ENCODE peak calls at places on chromosomes 5 and 9, in seven cellular contexts. N is right atrium auricular region; C is CD8-positive, alpha-beta memory T cell; T is WERI-Rb-1; J is AG04450; Y is right lobe of liver; U is ovary. B is an unnamed sample. For H3K27me3, the result is how much of the 10 kb centered on the place peaks cover.

GRCh38 chr5:51397996-51398395 is 14.7 kb downstream of the ISL1 start:
- DNase-seq in Y (no peak), U (no peak), T (no peak), J (no peak), N (no peak), C (no peak), B (no peak)

GRCh38 chr9:32839486-32839885 is 56.1 kb downstream of the TMEM215 start:
- DNase-seq in C (no peak), N (no peak), T (no peak), Y (no peak), J (no peak), U (no peak), B (no peak)

GRCh38 chr5:169695919-169696490 is 58.9 kb downstream of the DOCK2 start:
- DNase-seq in J (peak), Y (no peak), T (no peak), U (no peak), N (no peak), C (no peak), B (no peak)

GRCh38 chr5:179731791-179732411 is 721 bp upstream of the MAML1 start:
- DNase-seq in T (peak), Y (peak), U (peak), J (peak), N (peak), C (no peak), B (no peak)

GRCh38 chr9:87336914-87337333 is 160.7 kb upstream of the DAPK1 start:
- DNase-seq in J (peak), U (peak), N (no peak), C (no peak), Y (no peak), T (peak), B (no peak)

GRCh38 chr9:88387733-88388202 is 476 bp upstream of the SPIN1 start:
- DNase-seq in Y (peak), T (no peak), J (no peak), C (no peak), U (peak), N (peak), B (no peak)

GRCh38 chr5:173310861-173311515 is 17.2 kb downstream of the STC2 start:
- DNase-seq in C (no peak), T (no peak), J (no peak), Y (no peak), U (peak), N (no peak), B (no peak)

GRCh38 chr5:68344447-68345111 is 129.0 kb downstream of the PIK3R1 start:
- DNase-seq in T (no peak), N (no peak), U (no peak), Y (no peak), J (no peak), C (no peak), B (no peak)

GRCh38 chr9:126153382-126153781 is 173.2 kb upstream of the MVB12B start:
- DNase-seq in U (no peak), C (no peak), J (no peak), N (no peak), T (no peak), Y (no peak), B (no peak)

GRCh38 chr9:107274953-107275422 is 8.1 kb upstream of the RAD23B start:
- DNase-seq in U (no peak), T (no peak), Y (no peak), J (peak), N (no peak), C (no peak), B (no peak)

DNA sequence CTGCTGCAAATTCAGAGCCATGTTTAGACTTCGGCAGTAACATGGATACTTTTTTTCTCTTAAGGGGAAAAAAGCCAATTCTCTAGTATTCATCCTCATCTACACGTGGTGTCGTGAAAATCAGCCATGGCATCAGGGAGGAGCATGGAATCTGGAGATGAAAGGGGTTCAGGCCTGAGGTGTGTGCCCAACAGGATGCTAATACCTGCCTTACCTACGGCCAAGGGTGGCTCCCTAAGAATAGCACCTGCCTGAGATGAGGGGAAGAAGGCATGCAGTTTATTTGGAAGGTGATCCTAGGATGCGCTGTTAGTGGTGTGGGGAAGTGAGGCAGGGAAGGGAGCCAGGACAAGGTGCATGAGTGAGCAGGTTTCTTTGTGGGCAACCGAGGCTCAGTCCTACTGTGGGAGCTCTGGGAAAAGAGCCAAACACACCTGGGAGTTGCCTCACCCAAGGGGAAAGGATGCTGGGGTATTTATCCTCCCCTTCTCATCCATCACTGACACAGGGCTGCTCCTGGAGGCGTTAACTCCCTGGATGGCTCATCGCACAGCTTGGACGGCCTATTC is 146.9 kb upstream of the TBC1D2 start:
- DNase-seq in J (no peak), N (no peak), C (no peak), U (no peak), T (peak), Y (no peak), B (no peak)
- H3K27me3 ChIP-seq in J (under half), N (under half), C (under half), U (under half), T (under half), Y (under half), B (under half)

DNA sequence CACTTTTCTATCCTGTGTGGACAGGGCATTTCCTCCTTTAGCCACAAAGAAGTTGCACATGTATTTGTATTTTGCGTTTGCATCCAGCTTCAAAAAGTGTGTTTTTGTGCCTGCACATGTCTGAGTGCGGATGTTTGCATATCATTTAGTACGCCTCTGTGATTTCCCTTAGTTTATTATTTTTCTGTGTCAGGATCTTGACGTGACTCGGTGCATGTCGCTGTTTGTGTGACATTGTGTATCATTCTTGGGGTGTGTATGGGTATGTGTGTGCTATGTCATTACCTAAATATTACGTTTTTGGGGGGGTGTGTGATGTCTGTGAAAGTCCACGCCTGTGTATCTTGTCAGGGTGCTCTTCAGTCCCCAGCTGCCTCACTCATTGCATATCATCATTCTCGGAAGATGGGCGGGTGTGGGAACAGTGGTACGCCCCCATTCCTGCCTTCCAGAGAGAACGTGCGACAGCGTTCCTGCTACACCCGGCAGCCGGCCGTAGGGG is 416 bp upstream of the PAIP2 start:
- DNase-seq in U (no peak), J (no peak), Y (no peak), T (no peak), C (no peak), N (no peak), B (no peak)
- H3K4me3 ChIP-seq in U (peak), J (peak), Y (peak), T (peak), C (peak), N (peak), B (peak)

DNA sequence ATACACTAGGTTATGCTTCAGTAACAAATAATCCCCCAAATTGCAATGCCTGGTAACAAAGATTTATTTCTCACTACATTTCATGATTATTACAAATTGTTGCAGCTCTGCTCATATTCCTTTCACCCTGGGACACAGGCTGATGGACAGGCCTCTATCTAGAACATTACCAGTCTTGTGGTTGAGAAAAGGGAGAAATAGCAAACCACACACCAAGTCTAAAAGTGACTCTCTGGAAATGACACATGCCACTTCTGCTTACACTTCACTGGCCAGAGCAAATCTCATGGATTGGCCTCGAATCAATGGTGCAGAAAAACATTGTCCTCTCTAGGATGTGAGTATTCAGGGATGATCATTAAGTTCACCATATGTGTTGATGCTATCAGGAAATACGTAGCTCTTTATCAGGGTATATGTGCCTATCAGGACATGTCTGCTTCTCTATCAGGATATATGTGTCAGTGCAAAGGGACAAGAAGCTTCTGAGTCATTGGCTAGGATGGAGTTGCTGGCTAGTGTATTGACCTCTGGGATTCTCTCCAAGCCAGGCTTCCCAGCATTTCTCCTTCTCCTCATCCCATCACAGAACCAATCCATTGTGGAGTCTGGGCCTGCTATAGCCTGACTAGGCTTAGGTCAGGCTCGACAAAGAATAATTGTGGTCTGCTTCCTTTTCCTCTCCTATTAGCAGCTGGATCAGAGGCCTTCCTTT is 91.1 kb upstream of the CEP78 start:
- DNase-seq in U (no peak), C (no peak), J (no peak), T (no peak), N (no peak), Y (no peak), B (no peak)
- H3K27ac ChIP-seq in U (no peak), C (no peak), J (no peak), T (no peak), N (no peak), Y (no peak), B (no peak)

GRCh38 chr5:73306741-73307275 is 133.8 kb downstream of the TMEM174 start:
- DNase-seq in Y (no peak), T (no peak), C (no peak), U (no peak), N (no peak), J (no peak), B (no peak)

GRCh38 chr5:73305386-73305785 is 132.4 kb downstream of the TMEM174 start:
- DNase-seq in N (no peak), Y (no peak), J (no peak), T (no peak), C (no peak), U (no peak), B (no peak)

GRCh38 chr5:73306078-73306719 is 133.2 kb downstream of the TMEM174 start:
- DNase-seq in C (no peak), N (no peak), J (no peak), T (no peak), U (no peak), Y (no peak), B (no peak)

GRCh38 chr5:73304381-73304780 is 131.4 kb downstream of the TMEM174 start:
- DNase-seq in T (no peak), N (no peak), J (no peak), C (no peak), U (no peak), Y (no peak), B (no peak)

DNA sequence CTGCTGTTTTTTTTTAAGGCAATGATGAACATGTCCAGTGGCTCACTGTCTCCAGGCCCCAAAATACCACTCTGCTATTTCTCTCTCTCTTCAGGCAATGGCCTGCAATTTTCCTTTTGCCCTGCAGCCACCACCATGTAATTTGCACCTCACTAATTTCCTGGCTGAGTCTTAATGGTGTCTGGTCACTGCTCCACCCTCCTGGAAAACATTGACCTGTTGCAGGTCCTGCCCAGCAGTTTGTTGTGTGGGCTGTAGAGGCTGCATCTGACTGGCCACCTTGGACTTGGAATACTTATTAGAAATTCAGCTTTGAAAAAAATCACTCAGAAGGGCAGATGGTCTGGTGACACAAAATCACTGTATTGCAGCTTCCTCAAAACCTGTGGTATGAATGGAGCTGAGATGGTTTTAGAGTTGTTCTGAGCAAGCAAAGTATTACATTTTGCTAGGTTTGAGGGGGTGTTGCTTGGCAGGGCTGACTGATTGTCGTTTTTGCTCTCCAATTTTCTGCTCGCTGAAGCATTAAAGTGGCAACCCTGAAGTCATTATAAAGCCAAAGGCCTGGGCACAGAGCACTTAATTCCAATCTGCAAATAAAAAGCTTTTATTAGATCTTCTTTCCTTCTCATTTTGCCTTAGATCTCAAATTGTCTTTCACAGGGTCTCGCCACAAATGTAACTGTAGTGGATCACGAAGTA is 134.8 kb downstream of the TMEM174 start:
- DNase-seq in C (no peak), N (no peak), T (no peak), J (no peak), U (no peak), Y (no peak), B (no peak)
- H3K27me3 ChIP-seq in C (under half), N (under half), T (under half), J (under half), U (under half), Y (under half), B (under half)

DNA sequence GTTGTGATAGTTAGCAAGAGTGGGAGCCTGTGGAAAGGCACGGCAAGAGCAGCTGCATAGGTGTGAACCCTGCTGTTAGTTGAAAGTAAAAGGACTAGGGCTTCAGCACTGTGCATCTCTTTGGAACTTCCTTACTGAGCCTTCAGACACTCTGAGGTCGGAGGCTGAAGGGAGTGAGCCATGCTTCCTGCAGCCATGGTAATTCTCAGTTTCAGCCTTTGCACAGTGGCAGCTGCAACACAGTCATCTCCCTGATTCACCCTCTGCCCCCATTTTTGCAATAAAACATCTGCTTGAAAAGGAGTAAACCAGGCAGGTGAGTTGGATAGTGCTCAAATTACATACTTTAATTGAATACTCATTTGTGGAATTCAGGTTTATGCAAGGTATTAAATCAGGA is 6.5 kb upstream of the TLE4 start:
- DNase-seq in T (no peak), N (no peak), Y (no peak), C (no peak), U (no peak), J (no peak), B (no peak)
- H3K4me3 ChIP-seq in T (no peak), N (no peak), Y (no peak), C (no peak), U (no peak), J (no peak), B (no peak)

DNA sequence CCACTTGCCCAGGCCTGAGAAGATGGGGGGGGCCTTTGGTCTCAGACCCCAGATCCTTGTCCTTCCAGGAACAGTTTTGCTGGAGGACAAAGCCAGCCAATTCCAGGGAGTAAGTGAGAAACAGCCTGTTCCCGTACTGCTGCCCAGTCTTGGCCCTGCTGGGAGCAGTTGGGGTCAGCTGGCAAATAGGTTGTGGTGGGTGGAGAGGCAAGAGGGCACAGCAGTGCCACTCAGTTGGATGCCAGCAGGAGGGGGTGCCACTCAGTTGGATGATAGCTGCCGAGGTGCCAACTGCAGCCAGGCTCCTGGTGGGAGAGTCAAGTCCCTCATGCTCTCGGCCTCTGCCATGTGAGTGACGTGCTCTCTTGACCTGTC is 136.9 kb downstream of the RGS3 start:
- DNase-seq in C (no peak), N (no peak), T (no peak), Y (peak), J (no peak), U (peak), B (no peak)
- H3K27ac ChIP-seq in C (no peak), N (no peak), T (no peak), Y (no peak), J (peak), U (no peak), B (peak)

DNA sequence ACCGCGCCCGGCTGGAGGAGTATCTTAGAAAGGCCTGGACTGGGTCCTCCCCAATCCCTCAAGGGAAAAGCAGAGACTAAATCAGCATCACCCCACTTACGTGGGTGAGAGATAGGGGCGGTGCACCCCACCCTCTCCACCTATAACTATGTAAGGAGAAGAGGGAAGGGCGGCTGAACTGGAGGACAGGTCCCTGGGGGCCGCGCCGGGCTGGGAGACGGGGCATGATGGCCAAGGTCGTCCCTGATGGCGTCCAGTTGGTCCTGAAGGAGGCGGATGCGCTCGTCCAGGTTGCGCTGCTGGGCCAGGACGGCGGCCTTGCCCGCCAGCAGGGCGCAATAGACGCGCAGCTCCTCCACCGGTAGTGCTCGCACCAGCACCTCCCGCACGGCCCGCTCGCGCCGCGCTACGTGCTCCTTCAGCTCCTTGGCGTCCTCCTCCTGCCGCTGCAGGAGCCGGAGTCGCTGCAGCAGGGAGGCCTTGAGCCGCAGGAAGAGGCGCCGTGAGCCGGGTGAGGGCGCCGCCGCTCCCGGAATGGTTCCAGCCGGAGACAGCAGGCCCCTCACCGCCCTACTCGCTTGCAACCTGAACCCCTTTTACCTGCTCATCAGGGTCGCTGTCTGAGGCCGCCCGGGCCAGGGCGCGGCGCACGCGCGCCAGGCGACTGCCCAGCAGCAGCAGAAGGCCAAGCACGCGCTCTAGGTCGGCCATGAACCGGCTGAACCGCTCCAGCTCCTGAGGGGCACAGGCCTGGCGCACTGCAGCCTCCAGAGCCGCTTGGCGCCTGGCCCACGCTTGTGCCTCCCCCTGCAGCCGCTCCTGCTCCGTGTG is 7.6 kb downstream of the SHROOM1 start:
- DNase-seq in C (no peak), N (no peak), T (no peak), U (peak), Y (no peak), J (no peak), B (no peak)
- H3K27me3 ChIP-seq in C (under half), N (under half), T (under half), U (under half), Y (under half), J (under half), B (under half)

DNA sequence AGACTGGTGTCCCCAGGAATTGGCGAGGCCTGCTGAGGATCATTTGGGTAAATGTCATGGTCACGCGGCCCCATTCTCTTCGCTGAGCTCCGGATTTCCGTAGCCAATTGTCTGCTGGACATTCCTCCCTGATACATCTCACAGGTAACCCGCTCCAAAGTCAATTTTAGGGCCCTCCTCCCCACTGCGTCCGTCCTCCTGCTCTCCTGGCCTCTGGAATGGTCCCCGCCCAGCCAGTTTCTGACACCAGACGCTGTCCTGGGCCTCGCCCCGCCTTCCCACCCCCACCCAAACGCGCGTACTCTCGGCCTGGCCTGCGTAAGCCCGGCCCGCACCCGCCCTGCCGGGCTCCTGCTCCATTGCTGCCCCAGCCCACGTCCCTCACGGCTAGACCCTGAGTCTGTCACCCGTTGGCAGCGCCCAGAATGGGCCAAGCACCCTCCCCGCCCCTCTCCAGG is 202.0 kb downstream of the AUH start:
- DNase-seq in U (peak), C (no peak), J (no peak), N (peak), Y (no peak), T (no peak), B (no peak)
- H3K4me3 ChIP-seq in U (no peak), C (no peak), J (no peak), N (peak), Y (no peak), T (no peak), B (no peak)

B was measured in ascending aorta.